ENCODE peak calls at places on chromosomes 5 and 9, in seven cellular contexts. One of them, this sample, is unnamed.

GRCh38 chr9:123338710-123339665 is 17.0 kb upstream of the CRB2 start:
- DNase-seq in hypothalamus: peak; percentile 56
- DNase-seq in mesothelial cell of epicardium: no peak
- DNase-seq in activated naive CD8-positive, alpha-beta T cell treated with anti-CD3 and anti-CD28 coated beads for 36 hours: peak; percentile 84
- DNase-seq in glutamatergic neuron: no peak
- DNase-seq in AG10803: no peak
- DNase-seq in KBM-7: peak; percentile 97
- DNase-seq in this sample: peak; percentile 91

GRCh38 chr5:30405821-30406220 is 787.7 kb upstream of the CDH6 start:
- DNase-seq in hypothalamus: no peak
- DNase-seq in mesothelial cell of epicardium: no peak
- DNase-seq in activated naive CD8-positive, alpha-beta T cell treated with anti-CD3 and anti-CD28 coated beads for 36 hours: no peak
- DNase-seq in glutamatergic neuron: no peak
- DNase-seq in AG10803: no peak
- DNase-seq in KBM-7: no peak
- DNase-seq in this sample: no peak

GRCh38 chr5:131242728-131243255 is 21.1 kb upstream of the CDC42SE2 start:
- DNase-seq in hypothalamus: no peak
- DNase-seq in mesothelial cell of epicardium: no peak
- DNase-seq in activated naive CD8-positive, alpha-beta T cell treated with anti-CD3 and anti-CD28 coated beads for 36 hours: no peak
- DNase-seq in glutamatergic neuron: no peak
- DNase-seq in AG10803: peak; percentile 76
- DNase-seq in KBM-7: no peak
- DNase-seq in this sample: no peak

GRCh38 chr9:15725953-15726352 is 173.1 kb downstream of the CCDC171 start:
- DNase-seq in hypothalamus: no peak
- DNase-seq in mesothelial cell of epicardium: no peak
- DNase-seq in activated naive CD8-positive, alpha-beta T cell treated with anti-CD3 and anti-CD28 coated beads for 36 hours: no peak
- DNase-seq in glutamatergic neuron: no peak
- DNase-seq in AG10803: peak; percentile 90
- DNase-seq in KBM-7: no peak
- DNase-seq in this sample: no peak

GRCh38 chr5:1310118-1310517 is 15.2 kb upstream of the TERT start:
- DNase-seq in hypothalamus: no peak
- DNase-seq in mesothelial cell of epicardium: no peak
- DNase-seq in activated naive CD8-positive, alpha-beta T cell treated with anti-CD3 and anti-CD28 coated beads for 36 hours: no peak
- DNase-seq in glutamatergic neuron: no peak
- DNase-seq in AG10803: no peak
- DNase-seq in KBM-7: no peak
- DNase-seq in this sample: no peak

GRCh38 chr5:93621340-93621872 is 38.4 kb downstream of the NR2F1 start:
- DNase-seq in hypothalamus: peak; percentile 86
- DNase-seq in mesothelial cell of epicardium: peak; percentile 66
- DNase-seq in activated naive CD8-positive, alpha-beta T cell treated with anti-CD3 and anti-CD28 coated beads for 36 hours: peak; percentile 28
- DNase-seq in glutamatergic neuron: peak; percentile 76
- DNase-seq in AG10803: peak; percentile 31
- DNase-seq in KBM-7: peak; percentile 50
- DNase-seq in this sample: no peak

GRCh38 chr5:1010641-1011046 is 2.0 kb downstream of the NKD2 start:
- DNase-seq in hypothalamus: no peak
- DNase-seq in mesothelial cell of epicardium: no peak
- DNase-seq in activated naive CD8-positive, alpha-beta T cell treated with anti-CD3 and anti-CD28 coated beads for 36 hours: no peak
- DNase-seq in glutamatergic neuron: peak; percentile 10
- DNase-seq in AG10803: no peak
- DNase-seq in KBM-7: no peak
- DNase-seq in this sample: peak; percentile 74

GRCh38 chr5:170907758-170908157 is 45.9 kb downstream of the RANBP17 start:
- DNase-seq in hypothalamus: no peak
- DNase-seq in mesothelial cell of epicardium: no peak
- DNase-seq in activated naive CD8-positive, alpha-beta T cell treated with anti-CD3 and anti-CD28 coated beads for 36 hours: no peak
- DNase-seq in glutamatergic neuron: no peak
- DNase-seq in AG10803: peak; percentile 75
- DNase-seq in KBM-7: no peak
- DNase-seq in this sample: no peak

GRCh38 chr5:111834926-111835599 is 78.1 kb upstream of the NREP start:
- DNase-seq in hypothalamus: no peak
- DNase-seq in mesothelial cell of epicardium: no peak
- DNase-seq in activated naive CD8-positive, alpha-beta T cell treated with anti-CD3 and anti-CD28 coated beads for 36 hours: no peak
- DNase-seq in glutamatergic neuron: no peak
- DNase-seq in AG10803: peak; percentile 87
- DNase-seq in KBM-7: no peak
- DNase-seq in this sample: no peak

GRCh38 chr5:170691623-170692022 is 91.9 kb upstream of the GABRP start:
- DNase-seq in hypothalamus: no peak
- DNase-seq in mesothelial cell of epicardium: no peak
- DNase-seq in activated naive CD8-positive, alpha-beta T cell treated with anti-CD3 and anti-CD28 coated beads for 36 hours: no peak
- DNase-seq in glutamatergic neuron: peak; percentile 56
- DNase-seq in AG10803: no peak
- DNase-seq in KBM-7: no peak
- DNase-seq in this sample: no peak

GRCh38 chr5:80466669-80467485 is 21.0 kb upstream of the FAM151B start:
- DNase-seq in hypothalamus: no peak
- DNase-seq in mesothelial cell of epicardium: no peak
- DNase-seq in activated naive CD8-positive, alpha-beta T cell treated with anti-CD3 and anti-CD28 coated beads for 36 hours: no peak
- DNase-seq in glutamatergic neuron: no peak
- DNase-seq in AG10803: peak; percentile 73
- DNase-seq in KBM-7: no peak
- DNase-seq in this sample: no peak

GRCh38 chr5:54743997-54744788 is 226.6 kb downstream of the SNX18 start:
- DNase-seq in hypothalamus: no peak
- DNase-seq in mesothelial cell of epicardium: no peak
- DNase-seq in activated naive CD8-positive, alpha-beta T cell treated with anti-CD3 and anti-CD28 coated beads for 36 hours: no peak
- DNase-seq in glutamatergic neuron: no peak
- DNase-seq in AG10803: peak; percentile 99
- DNase-seq in KBM-7: peak; percentile 79
- DNase-seq in this sample: peak; percentile 97

GRCh38 chr5:54610197-54610898 is 92.8 kb downstream of the SNX18 start:
- DNase-seq in hypothalamus: no peak
- DNase-seq in mesothelial cell of epicardium: no peak
- DNase-seq in activated naive CD8-positive, alpha-beta T cell treated with anti-CD3 and anti-CD28 coated beads for 36 hours: peak; percentile 18
- DNase-seq in glutamatergic neuron: no peak
- DNase-seq in AG10803: peak; percentile 83
- DNase-seq in KBM-7: peak; percentile 69
- DNase-seq in this sample: peak; percentile 70

GRCh38 chr5:13957032-13957645 is 12.7 kb upstream of the DNAH5 start:
- DNase-seq in hypothalamus: no peak
- DNase-seq in mesothelial cell of epicardium: no peak
- DNase-seq in activated naive CD8-positive, alpha-beta T cell treated with anti-CD3 and anti-CD28 coated beads for 36 hours: no peak
- DNase-seq in glutamatergic neuron: no peak
- DNase-seq in AG10803: peak; percentile 63
- DNase-seq in KBM-7: peak; percentile 60
- DNase-seq in this sample: peak; percentile 61

GRCh38 chr9:97954550-97954989 is 16.6 kb upstream of the HEMGN start:
- DNase-seq in hypothalamus: no peak
- DNase-seq in mesothelial cell of epicardium: no peak
- DNase-seq in activated naive CD8-positive, alpha-beta T cell treated with anti-CD3 and anti-CD28 coated beads for 36 hours: peak; percentile 42
- DNase-seq in glutamatergic neuron: peak; percentile 40
- DNase-seq in AG10803: no peak
- DNase-seq in KBM-7: peak; percentile 53
- DNase-seq in this sample: peak; percentile 77